ENCODE peak calls at places on chromosomes 7 and 10, in six cellular contexts. N is WTC11, M is RWPE2, Z is PC-9, D is astrocyte of the cerebellum, J is AG10803. K is an unnamed sample.

GRCh38 chr7:1952169-1952760 is 280.5 kb downstream of the MAD1L1 start:
- DNase-seq in N (no peak), M (no peak), Z (no peak), D (no peak), J (no peak), K (no peak)

GRCh38 chr7:2609001-2609411 is 22.8 kb upstream of the TTYH3 start:
- DNase-seq in N (peak), M (no peak), Z (no peak), D (no peak), J (no peak), K (peak)

GRCh38 chr10:63464402-63465292 is 1.1 kb downstream of the JMJD1C start:
- DNase-seq in N (no peak), M (no peak), Z (no peak), D (no peak), J (peak), K (peak)

GRCh38 chr7:50204576-50204975 is 99.9 kb upstream of the IKZF1 start:
- DNase-seq in N (no peak), M (no peak), Z (no peak), D (no peak), J (no peak), K (no peak)

GRCh38 chr7:29893351-29894005 is 87.2 kb downstream of the WIPF3 start:
- DNase-seq in N (no peak), M (no peak), Z (no peak), D (no peak), J (no peak), K (no peak)

GRCh38 chr7:14197280-14197679 is 207.8 kb upstream of the ETV1 start:
- DNase-seq in N (no peak), M (no peak), Z (no peak), D (peak), J (no peak), K (peak)

GRCh38 chr7:44185729-44186128 is 3.5 kb downstream of the GCK start:
- DNase-seq in N (no peak), M (no peak), Z (no peak), D (no peak), J (no peak), K (no peak)

GRCh38 chr7:322111-322671 is 32.2 kb downstream of the FOXL3 start:
- DNase-seq in N (peak), M (peak), Z (peak), D (no peak), J (peak), K (peak)

GRCh38 chr10:44398747-44399477 is 14.0 kb upstream of the CXCL12 start:
- DNase-seq in N (no peak), M (no peak), Z (no peak), D (no peak), J (no peak), K (no peak)

GRCh38 chr10:48406204-48406603 is 99.7 kb downstream of the MAPK8 start:
- DNase-seq in N (no peak), M (no peak), Z (no peak), D (no peak), J (no peak), K (peak)

GRCh38 chr10:73968101-73968515 is 29.8 kb upstream of the VCL start:
- DNase-seq in N (no peak), M (no peak), Z (no peak), D (no peak), J (peak), K (peak)

GRCh38 chr10:30169342-30169741 is 110.0 kb upstream of the JCAD start:
- DNase-seq in N (no peak), M (no peak), Z (no peak), D (no peak), J (no peak), K (no peak)

GRCh38 chr10:125235093-125236069 is 75.0 kb upstream of the CTBP2 start:
- DNase-seq in N (no peak), M (no peak), Z (no peak), D (no peak), J (no peak), K (peak)

GRCh38 chr7:76054129-76055120 is 6.5 kb downstream of the MDH2 start:
- DNase-seq in N (peak), M (no peak), Z (peak), D (no peak), J (peak), K (peak)

GRCh38 chr7:128168667-128169210 is 72.3 kb upstream of the LEP start:
- DNase-seq in N (peak), M (no peak), Z (peak), D (no peak), J (peak), K (peak)

GRCh38 chr10:27504897-27505457 is 873 bp downstream of the RAB18 start:
- DNase-seq in N (no peak), M (no peak), Z (no peak), D (no peak), J (peak), K (peak)

GRCh38 chr7:115561341-115562110 is 469.0 kb downstream of the TFEC start:
- DNase-seq in N (no peak), M (no peak), Z (no peak), D (peak), J (peak), K (peak)

GRCh38 chr10:133168617-133169031 is 8.6 kb downstream of the KNDC1 start:
- DNase-seq in N (no peak), M (no peak), Z (no peak), D (no peak), J (no peak), K (no peak)

GRCh38 chr10:101161494-101162299 is 30.6 kb downstream of the TLX1 start:
- DNase-seq in N (peak), M (no peak), Z (peak), D (peak), J (peak), K (peak)

GRCh38 chr10:4514445-4515108 is 311.4 kb upstream of the AKR1E2 start:
- DNase-seq in N (no peak), M (no peak), Z (no peak), D (no peak), J (no peak), K (no peak)

GRCh38 chr10:101292194-101293006 is 61.6 kb upstream of the BTRC start:
- DNase-seq in N (peak), M (no peak), Z (no peak), D (no peak), J (no peak), K (peak)

GRCh38 chr10:14009315-14010082 is 321.2 kb downstream of the FRMD4A start:
- DNase-seq in N (no peak), M (no peak), Z (no peak), D (peak), J (peak), K (peak)

GRCh38 chr10:50600831-50601466 is 22.8 kb downstream of the SGMS1 start:
- DNase-seq in N (no peak), M (no peak), Z (no peak), D (no peak), J (peak), K (no peak)

GRCh38 chr7:100818366-100818765 is 9.0 kb downstream of the EPHB4 start:
- DNase-seq in N (no peak), M (no peak), Z (no peak), D (no peak), J (no peak), K (no peak)

GRCh38 chr7:42292991-42293521 is 56.0 kb upstream of the GLI3 start:
- DNase-seq in N (no peak), M (peak), Z (no peak), D (no peak), J (no peak), K (no peak)

GRCh38 chr7:107846324-107846723 is 43.3 kb upstream of the SLC26A3 start:
- DNase-seq in N (no peak), M (no peak), Z (no peak), D (no peak), J (no peak), K (no peak)

GRCh38 chr10:132758867-132759266 is 27.1 kb downstream of the NKX6-2 start:
- DNase-seq in N (no peak), M (no peak), Z (no peak), D (no peak), J (no peak), K (no peak)

GRCh38 chr7:41010418-41010817 is 692.5 kb downstream of the INHBA start:
- DNase-seq in N (no peak), M (no peak), Z (no peak), D (no peak), J (peak), K (peak)

GRCh38 chr7:99193527-99194214 is 14.2 kb downstream of the KPNA7 start:
- DNase-seq in N (no peak), M (no peak), Z (no peak), D (peak), J (peak), K (peak)

GRCh38 chr10:90652519-90652918 is 205.3 kb downstream of the HTR7 start:
- DNase-seq in N (no peak), M (no peak), Z (peak), D (no peak), J (no peak), K (peak)
- TF ChIP-seq CTCF in N (no peak), M (peak), Z (peak), D (peak), J (no peak), K (peak)

GRCh38 chr10:78974409-78975317 is 94.1 kb upstream of the ZMIZ1 start:
- DNase-seq in N (peak), M (no peak), Z (peak), D (peak), J (peak), K (peak)
- TF ChIP-seq CTCF in N (peak), M (peak), Z (peak), D (peak), J (peak), K (peak)

GRCh38 chr10:109953745-109954144 is 30.4 kb upstream of the XPNPEP1 start:
- DNase-seq in N (no peak), M (no peak), Z (no peak), D (peak), J (no peak), K (peak)
- TF ChIP-seq CTCF in N (no peak), M (no peak), Z (no peak), D (no peak), J (no peak), K (no peak)

DNA sequence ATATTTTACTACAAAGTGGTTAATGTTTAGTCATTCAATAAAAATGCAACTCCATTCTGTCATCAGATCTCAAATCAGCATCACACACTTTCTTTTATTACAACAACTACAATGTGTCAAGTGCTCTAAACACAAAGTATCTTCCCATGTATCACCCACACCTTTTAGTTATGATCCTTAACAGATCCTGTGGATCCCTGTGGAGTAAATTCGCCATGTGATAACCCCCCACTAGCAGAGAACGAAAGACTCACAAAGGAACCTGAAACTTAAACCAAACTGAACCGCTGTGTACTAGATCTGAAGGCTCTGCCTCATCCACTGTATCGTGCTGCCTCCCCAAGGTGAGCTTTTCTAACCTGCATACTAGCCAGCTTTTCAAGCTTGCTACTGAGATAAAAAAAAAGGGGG is 1.8 kb downstream of the DPY19L1 start:
- DNase-seq in N (no peak), M (no peak), Z (peak), D (peak), J (peak), K (peak)
- TF ChIP-seq CTCF in N (no peak), M (peak), Z (peak), D (peak), J (no peak), K (peak)

GRCh38 chr10:93224005-93224779 is 150.5 kb downstream of the CYP26A1 start:
- DNase-seq in N (no peak), M (no peak), Z (no peak), D (no peak), J (no peak), K (peak)

GRCh38 chr10:93226619-93227018 is 152.9 kb downstream of the CYP26A1 start:
- DNase-seq in N (no peak), M (no peak), Z (no peak), D (no peak), J (no peak), K (no peak)

GRCh38 chr10:93222876-93223275 is 149.2 kb downstream of the CYP26A1 start:
- DNase-seq in N (no peak), M (no peak), Z (no peak), D (no peak), J (no peak), K (no peak)

GRCh38 chr10:93223336-93223735 is 149.6 kb downstream of the CYP26A1 start:
- DNase-seq in N (no peak), M (no peak), Z (no peak), D (no peak), J (no peak), K (no peak)

DNA sequence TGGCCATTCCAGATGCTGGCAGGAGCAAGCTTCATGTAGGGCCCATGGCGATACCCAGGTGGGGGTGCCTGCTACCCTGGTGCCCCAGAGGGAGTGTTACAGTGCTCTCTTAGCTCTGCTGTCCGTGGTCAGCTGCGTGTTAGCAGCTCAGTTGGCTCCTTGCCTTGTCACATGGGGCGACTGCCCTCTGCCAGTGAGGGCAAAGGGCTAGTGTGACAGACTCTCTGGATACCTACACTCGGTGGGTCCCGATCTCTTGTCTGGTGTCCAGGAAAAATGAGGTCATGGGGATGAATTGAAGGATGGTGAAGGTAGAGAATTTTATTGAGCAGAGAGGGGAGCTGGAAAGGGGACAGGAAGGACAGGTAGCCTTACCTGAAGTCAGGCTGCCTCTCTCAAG is 152.2 kb downstream of the CYP26A1 start:
- DNase-seq in N (no peak), M (no peak), Z (no peak), D (no peak), J (no peak), K (no peak)
- TF ChIP-seq CTCF in N (no peak), M (no peak), Z (no peak), D (no peak), J (no peak), K (no peak)

DNA sequence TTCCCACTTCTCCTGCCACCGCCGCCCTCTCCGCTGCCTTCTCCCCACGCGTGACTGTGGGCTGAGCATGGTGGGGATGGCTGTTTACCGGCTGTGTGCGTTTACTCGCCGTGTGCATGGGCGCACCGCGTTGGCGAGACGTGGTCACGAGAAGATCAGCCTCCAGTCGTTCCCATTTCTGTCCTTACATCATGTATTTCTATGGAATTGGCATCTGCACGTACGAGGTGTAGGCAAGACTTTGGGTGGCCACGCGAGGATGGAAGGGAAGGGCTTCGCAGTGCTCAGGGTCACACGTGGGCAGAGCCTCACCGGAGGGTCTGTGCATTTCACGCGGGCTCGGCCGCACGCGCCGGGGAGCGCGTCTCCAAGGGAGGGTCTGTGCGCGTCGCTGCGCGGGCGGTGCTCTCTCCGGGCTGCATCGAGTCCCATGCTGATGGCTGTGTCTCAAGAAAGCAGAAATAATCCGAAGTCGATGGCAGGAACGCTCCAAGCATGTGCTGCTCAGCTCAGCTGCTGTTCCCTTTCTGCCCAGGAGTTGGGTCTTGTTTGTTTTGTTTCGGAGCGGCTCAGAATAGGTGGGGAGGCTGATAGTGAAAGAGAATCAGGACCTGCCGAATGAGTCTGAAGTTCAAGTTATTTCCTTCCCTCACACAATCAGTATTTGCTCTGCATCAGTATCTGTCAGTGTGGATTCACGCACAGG is 973 bp downstream of the CAMK1D start:
- DNase-seq in N (peak), M (no peak), Z (peak), D (peak), J (peak), K (peak)
- TF ChIP-seq CTCF in N (no peak), M (no peak), Z (no peak), D (peak), J (no peak), K (peak)

GRCh38 chr7:134844200-134844599 is 64.8 kb downstream of the CALD1 start:
- DNase-seq in N (no peak), M (no peak), Z (no peak), D (no peak), J (no peak), K (no peak)
- TF ChIP-seq CTCF in N (no peak), M (no peak), Z (no peak), D (no peak), J (no peak), K (no peak)